ENCODE peak calls at places on chromosome 20, in four cellular contexts. D is WTC11, S is SK-N-SH, N is H1. B is an unnamed sample.

GRCh38 chr20:24164360-24164759 is 175.8 kb upstream of the GGTLC1 start:
- DNase-seq in D (peak), S (peak), N (no peak), B (peak)

GRCh38 chr20:31675828-31676533 is 38.3 kb downstream of the COX4I2 start:
- DNase-seq in D (no peak), S (no peak), N (no peak), B (peak)

GRCh38 chr20:40965671-40966070 is 63.0 kb upstream of the TOP1 start:
- DNase-seq in D (no peak), S (no peak), N (no peak), B (no peak)

GRCh38 chr20:20815711-20816455 is 103.4 kb upstream of the RALGAPA2 start:
- DNase-seq in D (no peak), S (no peak), N (no peak), B (no peak)

GRCh38 chr20:33444797-33445560 is 1.4 kb upstream of the SNTA1 start:
- DNase-seq in D (peak), S (no peak), N (no peak), B (no peak)

GRCh38 chr20:16569218-16570153 is 3.8 kb downstream of the KIF16B start:
- DNase-seq in D (no peak), S (no peak), N (no peak), B (no peak)

GRCh38 chr20:58670097-58670496 is 19.0 kb downstream of the STX16 start:
- DNase-seq in D (no peak), S (no peak), N (no peak), B (no peak)

GRCh38 chr20:63532449-63532971 is 4.7 kb downstream of the PTK6 start:
- DNase-seq in D (no peak), S (peak), N (no peak), B (no peak)

GRCh38 chr20:36591281-36591680 is 14.3 kb upstream of the RAB5IF start:
- DNase-seq in D (no peak), S (no peak), N (no peak), B (no peak)

GRCh38 chr20:34311118-34312023 is 8.2 kb upstream of the AHCY start:
- DNase-seq in D (peak), S (no peak), N (peak), B (no peak)

GRCh38 chr20:52209154-52209571 is 17.6 kb upstream of the ZFP64 start:
- DNase-seq in D (peak), S (no peak), N (no peak), B (no peak)

GRCh38 chr20:44211177-44212039 is 837 bp upstream of the OSER1 start:
- DNase-seq in D (no peak), S (peak), N (no peak), B (no peak)

GRCh38 chr20:20338133-20338730 is 29.7 kb upstream of the INSM1 start:
- DNase-seq in D (no peak), S (no peak), N (no peak), B (no peak)

GRCh38 chr20:52105573-52106422 is 85.8 kb downstream of the ZFP64 start:
- DNase-seq in D (peak), S (no peak), N (peak), B (no peak)

GRCh38 chr20:3172933-3173581 is at the start of gene LZTS3:
- DNase-seq in D (peak), S (peak), N (peak), B (peak)

GRCh38 chr20:879626-880025 is 36.5 kb downstream of the ANGPT4 start:
- DNase-seq in D (no peak), S (no peak), N (no peak), B (no peak)

GRCh38 chr20:64228086-64228485 is 27.5 kb upstream of the PCMTD2 start:
- DNase-seq in D (no peak), S (no peak), N (no peak), B (no peak)

GRCh38 chr20:53735536-53736050 is 142.0 kb upstream of the ZNF217 start:
- DNase-seq in D (no peak), S (no peak), N (no peak), B (no peak)

GRCh38 chr20:21087862-21088540 is 18.2 kb downstream of the LINC00237 start:
- DNase-seq in D (no peak), S (no peak), N (no peak), B (peak)

GRCh38 chr20:3222635-3223600 is 13.6 kb downstream of the ITPA start:
- DNase-seq in D (no peak), S (no peak), N (no peak), B (no peak)

GRCh38 chr20:19976595-19977372 is 40.4 kb upstream of the NAA20 start:
- DNase-seq in D (no peak), S (no peak), N (peak), B (no peak)

GRCh38 chr20:3990741-3991140 is 24.6 kb downstream of the RNF24 start:
- DNase-seq in D (no peak), S (no peak), N (no peak), B (no peak)

GRCh38 chr20:54172856-54173652 is 732 bp downstream of the CYP24A1 start:
- DNase-seq in D (peak), S (peak), N (no peak), B (no peak)

GRCh38 chr20:44208770-44209169 is 1.8 kb downstream of the OSER1 start:
- DNase-seq in D (no peak), S (no peak), N (no peak), B (no peak)

GRCh38 chr20:59253779-59254319 is 46.6 kb upstream of the EDN3 start:
- DNase-seq in D (no peak), S (peak), N (no peak), B (no peak)

GRCh38 chr20:8930691-8931090 is 138.2 kb upstream of the PLCB4 start:
- DNase-seq in D (no peak), S (no peak), N (no peak), B (no peak)

GRCh38 chr20:860891-861290 is 27.4 kb downstream of the FAM110A start:
- DNase-seq in D (no peak), S (no peak), N (no peak), B (no peak)

GRCh38 chr20:10110151-10110550 is 75.4 kb downstream of the ANKEF1 start:
- DNase-seq in D (no peak), S (no peak), N (no peak), B (no peak)

GRCh38 chr20:36717657-36718056 is 28.2 kb downstream of the NDRG3 start:
- DNase-seq in D (no peak), S (no peak), N (no peak), B (no peak)

GRCh38 chr20:48684501-48685041 is 143.2 kb downstream of the PREX1 start:
- DNase-seq in D (no peak), S (no peak), N (no peak), B (no peak)

GRCh38 chr20:8953300-8953699 is 115.6 kb upstream of the PLCB4 start:
- DNase-seq in D (peak), S (no peak), N (no peak), B (no peak)

GRCh38 chr20:23609486-23610109 is 3.9 kb upstream of the CST9 start:
- DNase-seq in D (no peak), S (no peak), N (no peak), B (no peak)

GRCh38 chr20:36251426-36251825 is 15.1 kb downstream of the AAR2 start:
- DNase-seq in D (no peak), S (no peak), N (no peak), B (no peak)

GRCh38 chr20:11387189-11387754 is 530.4 kb upstream of the BTBD3 start:
- DNase-seq in D (no peak), S (no peak), N (no peak), B (no peak)

GRCh38 chr20:54668271-54669053 is 193.1 kb downstream of the DOK5 start:
- DNase-seq in D (peak), S (peak), N (no peak), B (peak)

GRCh38 chr20:32539817-32540675 is 45.1 kb downstream of the NOL4L start:
- DNase-seq in D (no peak), S (peak), N (no peak), B (peak)

GRCh38 chr20:64140956-64141355 is 23.3 kb upstream of the MYT1 start:
- DNase-seq in D (peak), S (peak), N (no peak), B (no peak)

GRCh38 chr20:33679758-33680485 is 5.7 kb upstream of the NECAB3 start:
- DNase-seq in D (no peak), S (no peak), N (no peak), B (no peak)

GRCh38 chr20:14865731-14866130 is 528.3 kb upstream of the FLRT3 start:
- DNase-seq in D (no peak), S (no peak), N (no peak), B (no peak)

GRCh38 chr20:8647868-8648495 is 420.9 kb upstream of the PLCB4 start:
- DNase-seq in D (no peak), S (no peak), N (no peak), B (no peak)

DNA sequence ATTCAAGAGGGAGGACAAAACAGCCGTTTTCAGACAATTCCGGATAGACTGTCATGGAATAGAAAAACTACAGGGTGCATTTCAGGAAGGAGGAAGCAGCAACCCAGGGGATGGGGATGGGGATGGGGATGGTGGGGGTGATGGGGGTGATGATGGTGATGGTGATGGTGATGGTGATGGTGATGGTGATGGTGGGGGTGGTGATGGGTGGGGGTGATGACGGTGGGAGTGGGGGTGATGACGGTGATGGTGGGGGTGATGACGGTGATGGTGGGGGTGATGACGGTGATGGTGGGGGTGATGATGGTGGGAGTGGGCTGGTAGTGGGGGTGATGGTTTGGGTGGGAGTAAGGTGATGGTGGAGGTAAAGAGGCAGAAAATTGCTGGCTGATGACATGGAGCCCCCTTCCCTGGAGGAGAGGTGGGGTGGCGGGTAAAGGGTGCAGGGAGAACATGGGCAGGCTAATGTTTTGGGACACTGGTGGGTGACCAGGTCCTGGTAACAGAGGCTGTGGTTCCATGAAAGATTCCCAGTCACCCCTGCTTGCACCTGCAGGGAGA is 17.5 kb downstream of the LAMA5 start:
- DNase-seq in D (no peak), S (no peak), N (no peak), B (peak)
- TF ChIP-seq TEAD4 in D (no peak), S (no peak), N (no peak), B (no peak)

GRCh38 chr20:25300496-25301170 is 52.7 kb downstream of the PYGB start:
- DNase-seq in D (no peak), S (no peak), N (no peak), B (no peak)
- TF ChIP-seq TEAD4 in D (no peak), S (no peak), N (no peak), B (no peak)

GRCh38 chr20:18005990-18006364 is 37.2 kb downstream of the MGME1 start:
- DNase-seq in D (no peak), S (no peak), N (no peak), B (no peak)

GRCh38 chr20:18006684-18007083 is 37.9 kb downstream of the MGME1 start:
- DNase-seq in D (no peak), S (no peak), N (no peak), B (no peak)

GRCh38 chr20:18005170-18005989 is 36.6 kb downstream of the MGME1 start:
- DNase-seq in D (peak), S (no peak), N (peak), B (no peak)

GRCh38 chr20:18003897-18004296 is 35.1 kb downstream of the MGME1 start:
- DNase-seq in D (no peak), S (no peak), N (no peak), B (no peak)

DNA sequence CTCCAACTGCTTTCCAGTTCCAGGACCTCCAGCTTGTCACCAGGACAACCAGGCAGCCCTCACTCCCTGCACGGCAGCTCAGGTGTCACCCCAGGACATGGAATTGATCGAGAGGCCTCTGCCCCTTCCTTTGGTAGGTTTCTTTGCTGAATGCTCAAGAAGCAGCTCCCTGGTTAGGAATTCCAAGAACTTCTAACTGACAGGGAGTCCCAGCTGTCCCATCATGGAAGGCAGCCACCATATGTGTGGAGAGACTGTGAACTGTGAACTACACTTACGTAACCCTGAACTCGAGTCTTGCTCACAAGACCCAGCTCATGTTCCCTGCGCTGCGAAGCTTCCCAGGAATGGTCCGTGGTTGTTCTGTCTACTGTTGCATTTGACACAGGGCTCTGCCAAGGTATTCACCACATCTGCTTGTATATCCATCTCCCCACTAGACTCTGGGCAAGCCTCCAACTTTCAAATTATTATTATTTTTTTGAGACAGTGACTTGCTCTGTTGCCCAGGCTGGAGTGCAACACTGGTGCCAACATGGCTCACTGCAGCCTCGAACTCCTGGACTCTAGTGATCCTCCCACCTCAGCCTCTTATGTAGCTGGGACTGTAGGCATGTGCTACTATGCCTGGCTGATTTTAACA is 35.7 kb downstream of the MGME1 start:
- DNase-seq in D (no peak), S (no peak), N (no peak), B (no peak)
- TF ChIP-seq TEAD4 in D (no peak), S (no peak), N (peak), B (no peak)

GRCh38 chr20:57205625-57206219 is 60.7 kb downstream of the BMP7 start:
- DNase-seq in D (no peak), S (no peak), N (no peak), B (no peak)
- TF ChIP-seq TEAD4 in D (no peak), S (no peak), N (no peak), B (no peak)

GRCh38 chr20:45917790-45918141 is 5.8 kb upstream of the PLTP start:
- DNase-seq in D (no peak), S (no peak), N (no peak), B (no peak)
- TF ChIP-seq TEAD4 in D (no peak), S (no peak), N (no peak), B (no peak)